ENCODE peak calls at places on chromosomes 11 and 22, in four cellular contexts. One of them, this sample, is unnamed.

GRCh38 chr11:72347691-72348090 is 86.6 kb downstream of the CLPB start:
- DNase-seq in nephron progenitor cell: no peak
- DNase-seq in activated CD8-positive, alpha-beta memory T cell treated with anti-CD3 and anti-CD28 coated beads for 24 hours: no peak
- DNase-seq in hippocampal formation: no peak
- DNase-seq in this sample: no peak

GRCh38 chr11:116312560-116313340 is 460.0 kb downstream of the BUD13 start:
- DNase-seq in hippocampal formation: peak
- DNase-seq in nephron progenitor cell: no peak
- DNase-seq in activated CD8-positive, alpha-beta memory T cell treated with anti-CD3 and anti-CD28 coated beads for 24 hours: no peak
- DNase-seq in this sample: no peak

GRCh38 chr22:50694766-50695420 is 22.3 kb downstream of the SHANK3 start:
- DNase-seq in hippocampal formation: no peak
- DNase-seq in activated CD8-positive, alpha-beta memory T cell treated with anti-CD3 and anti-CD28 coated beads for 24 hours: no peak
- DNase-seq in nephron progenitor cell: no peak
- DNase-seq in this sample: no peak

GRCh38 chr11:95788921-95789505 is 569 bp downstream of the FAM76B start:
- DNase-seq in hippocampal formation: peak
- DNase-seq in nephron progenitor cell: peak
- DNase-seq in activated CD8-positive, alpha-beta memory T cell treated with anti-CD3 and anti-CD28 coated beads for 24 hours: no peak
- DNase-seq in this sample: peak

GRCh38 chr22:49205401-49205800 is 622.3 kb downstream of the BRD1 start:
- DNase-seq in hippocampal formation: no peak
- DNase-seq in activated CD8-positive, alpha-beta memory T cell treated with anti-CD3 and anti-CD28 coated beads for 24 hours: peak
- DNase-seq in nephron progenitor cell: no peak
- DNase-seq in this sample: no peak

GRCh38 chr11:59918987-59919589 is 19.1 kb upstream of the OOSP1 start:
- DNase-seq in hippocampal formation: peak
- DNase-seq in activated CD8-positive, alpha-beta memory T cell treated with anti-CD3 and anti-CD28 coated beads for 24 hours: no peak
- DNase-seq in nephron progenitor cell: peak
- DNase-seq in this sample: peak

GRCh38 chr22:42856179-42856864 is 751 bp downstream of the ARFGAP3 start:
- DNase-seq in nephron progenitor cell: peak
- DNase-seq in activated CD8-positive, alpha-beta memory T cell treated with anti-CD3 and anti-CD28 coated beads for 24 hours: peak
- DNase-seq in hippocampal formation: no peak
- DNase-seq in this sample: peak

GRCh38 chr11:34068098-34068497 is 16.6 kb downstream of the CAPRIN1 start:
- DNase-seq in activated CD8-positive, alpha-beta memory T cell treated with anti-CD3 and anti-CD28 coated beads for 24 hours: no peak
- DNase-seq in nephron progenitor cell: no peak
- DNase-seq in hippocampal formation: no peak
- DNase-seq in this sample: no peak

GRCh38 chr11:77067776-77068460 is 1.1 kb downstream of the CAPN5 start:
- DNase-seq in activated CD8-positive, alpha-beta memory T cell treated with anti-CD3 and anti-CD28 coated beads for 24 hours: no peak
- DNase-seq in nephron progenitor cell: no peak
- DNase-seq in hippocampal formation: no peak
- DNase-seq in this sample: no peak

GRCh38 chr11:128796275-128796674 is 70.8 kb downstream of the KCNJ1 start:
- DNase-seq in nephron progenitor cell: no peak
- DNase-seq in activated CD8-positive, alpha-beta memory T cell treated with anti-CD3 and anti-CD28 coated beads for 24 hours: no peak
- DNase-seq in hippocampal formation: no peak
- DNase-seq in this sample: no peak

GRCh38 chr11:84012171-84012826 is 726.1 kb upstream of the CCDC90B start:
- DNase-seq in activated CD8-positive, alpha-beta memory T cell treated with anti-CD3 and anti-CD28 coated beads for 24 hours: no peak
- DNase-seq in nephron progenitor cell: no peak
- DNase-seq in hippocampal formation: no peak
- DNase-seq in this sample: no peak

GRCh38 chr11:76361773-76362172 is 19.2 kb downstream of the THAP12 start:
- DNase-seq in activated CD8-positive, alpha-beta memory T cell treated with anti-CD3 and anti-CD28 coated beads for 24 hours: no peak
- DNase-seq in hippocampal formation: no peak
- DNase-seq in nephron progenitor cell: no peak
- DNase-seq in this sample: no peak

GRCh38 chr11:105825141-105825540 is 196.9 kb downstream of the MSANTD4 start:
- DNase-seq in activated CD8-positive, alpha-beta memory T cell treated with anti-CD3 and anti-CD28 coated beads for 24 hours: no peak
- DNase-seq in hippocampal formation: no peak
- DNase-seq in nephron progenitor cell: no peak
- DNase-seq in this sample: no peak

GRCh38 chr11:120608760-120609211 is 97.2 kb downstream of the GRIK4 start:
- DNase-seq in hippocampal formation: no peak
- DNase-seq in nephron progenitor cell: no peak
- DNase-seq in activated CD8-positive, alpha-beta memory T cell treated with anti-CD3 and anti-CD28 coated beads for 24 hours: no peak
- DNase-seq in this sample: no peak

GRCh38 chr11:877565-877964 is 33.0 kb downstream of the CHID1 start:
- DNase-seq in nephron progenitor cell: peak
- DNase-seq in activated CD8-positive, alpha-beta memory T cell treated with anti-CD3 and anti-CD28 coated beads for 24 hours: no peak
- DNase-seq in hippocampal formation: no peak
- DNase-seq in this sample: peak

GRCh38 chr11:65880844-65881421 is 1.3 kb downstream of the CTSW start:
- DNase-seq in activated CD8-positive, alpha-beta memory T cell treated with anti-CD3 and anti-CD28 coated beads for 24 hours: no peak
- DNase-seq in nephron progenitor cell: no peak
- DNase-seq in hippocampal formation: no peak
- DNase-seq in this sample: no peak

GRCh38 chr11:103222801-103223200 is 113.6 kb downstream of the DYNC2H1 start:
- DNase-seq in nephron progenitor cell: no peak
- DNase-seq in activated CD8-positive, alpha-beta memory T cell treated with anti-CD3 and anti-CD28 coated beads for 24 hours: no peak
- DNase-seq in hippocampal formation: no peak
- DNase-seq in this sample: no peak

GRCh38 chr22:46809153-46809885 is 46.9 kb downstream of the TBC1D22A start:
- DNase-seq in hippocampal formation: no peak
- DNase-seq in nephron progenitor cell: no peak
- DNase-seq in activated CD8-positive, alpha-beta memory T cell treated with anti-CD3 and anti-CD28 coated beads for 24 hours: no peak
- DNase-seq in this sample: no peak

GRCh38 chr22:42066133-42066761 is 4.4 kb downstream of the NAGA start:
- DNase-seq in activated CD8-positive, alpha-beta memory T cell treated with anti-CD3 and anti-CD28 coated beads for 24 hours: peak
- DNase-seq in hippocampal formation: no peak
- DNase-seq in nephron progenitor cell: no peak
- DNase-seq in this sample: no peak

GRCh38 chr11:96875772-96876171 is 486.0 kb downstream of the JRKL start:
- DNase-seq in activated CD8-positive, alpha-beta memory T cell treated with anti-CD3 and anti-CD28 coated beads for 24 hours: no peak
- DNase-seq in hippocampal formation: no peak
- DNase-seq in nephron progenitor cell: no peak
- DNase-seq in this sample: peak

GRCh38 chr11:69729252-69729651 is 25.4 kb upstream of the FGF19 start:
- DNase-seq in hippocampal formation: no peak
- DNase-seq in nephron progenitor cell: no peak
- DNase-seq in activated CD8-positive, alpha-beta memory T cell treated with anti-CD3 and anti-CD28 coated beads for 24 hours: no peak
- DNase-seq in this sample: no peak

GRCh38 chr22:36775589-36775965 is 342 bp downstream of the IFT27 start:
- DNase-seq in hippocampal formation: no peak
- DNase-seq in activated CD8-positive, alpha-beta memory T cell treated with anti-CD3 and anti-CD28 coated beads for 24 hours: no peak
- DNase-seq in nephron progenitor cell: peak
- DNase-seq in this sample: peak

GRCh38 chr11:17240780-17241179 is 33.0 kb upstream of the PIK3C2A start:
- DNase-seq in activated CD8-positive, alpha-beta memory T cell treated with anti-CD3 and anti-CD28 coated beads for 24 hours: no peak
- DNase-seq in nephron progenitor cell: no peak
- DNase-seq in hippocampal formation: no peak
- DNase-seq in this sample: no peak

GRCh38 chr11:2754008-2754407 is 54.2 kb upstream of the KCNQ1OT1 start:
- DNase-seq in hippocampal formation: no peak
- DNase-seq in nephron progenitor cell: no peak
- DNase-seq in activated CD8-positive, alpha-beta memory T cell treated with anti-CD3 and anti-CD28 coated beads for 24 hours: no peak
- DNase-seq in this sample: no peak

GRCh38 chr11:130315354-130315970 is 745 bp upstream of the ZBTB44 start:
- DNase-seq in activated CD8-positive, alpha-beta memory T cell treated with anti-CD3 and anti-CD28 coated beads for 24 hours: peak
- DNase-seq in nephron progenitor cell: peak
- DNase-seq in hippocampal formation: no peak
- DNase-seq in this sample: peak

GRCh38 chr22:43535336-43535735 is 123.5 kb downstream of the MPPED1 start:
- DNase-seq in hippocampal formation: no peak
- DNase-seq in activated CD8-positive, alpha-beta memory T cell treated with anti-CD3 and anti-CD28 coated beads for 24 hours: no peak
- DNase-seq in nephron progenitor cell: no peak
- DNase-seq in this sample: no peak

GRCh38 chr22:43722444-43722843 is 89.7 kb downstream of the EFCAB6 start:
- DNase-seq in activated CD8-positive, alpha-beta memory T cell treated with anti-CD3 and anti-CD28 coated beads for 24 hours: no peak
- DNase-seq in nephron progenitor cell: no peak
- DNase-seq in hippocampal formation: no peak
- DNase-seq in this sample: no peak

GRCh38 chr11:86726118-86726748 is 53.8 kb upstream of the ME3 start:
- DNase-seq in hippocampal formation: no peak
- DNase-seq in nephron progenitor cell: no peak
- DNase-seq in activated CD8-positive, alpha-beta memory T cell treated with anti-CD3 and anti-CD28 coated beads for 24 hours: no peak
- DNase-seq in this sample: no peak

GRCh38 chr22:35022291-35022690 is 43.7 kb upstream of the ISX start:
- DNase-seq in nephron progenitor cell: no peak
- DNase-seq in activated CD8-positive, alpha-beta memory T cell treated with anti-CD3 and anti-CD28 coated beads for 24 hours: no peak
- DNase-seq in hippocampal formation: no peak
- DNase-seq in this sample: no peak

GRCh38 chr11:2674681-2675131 is 25.1 kb downstream of the KCNQ1OT1 start:
- DNase-seq in nephron progenitor cell: no peak
- DNase-seq in activated CD8-positive, alpha-beta memory T cell treated with anti-CD3 and anti-CD28 coated beads for 24 hours: no peak
- DNase-seq in hippocampal formation: peak
- DNase-seq in this sample: no peak

GRCh38 chr22:20814221-20814808 is 40.4 kb downstream of the SERPIND1 start:
- DNase-seq in activated CD8-positive, alpha-beta memory T cell treated with anti-CD3 and anti-CD28 coated beads for 24 hours: no peak
- DNase-seq in nephron progenitor cell: no peak
- DNase-seq in hippocampal formation: no peak
- DNase-seq in this sample: no peak

GRCh38 chr11:20226936-20227335 is 66.7 kb upstream of the DBX1 start:
- DNase-seq in hippocampal formation: no peak
- DNase-seq in activated CD8-positive, alpha-beta memory T cell treated with anti-CD3 and anti-CD28 coated beads for 24 hours: no peak
- DNase-seq in nephron progenitor cell: no peak
- DNase-seq in this sample: no peak

GRCh38 chr11:19674420-19674819 is 38.2 kb upstream of the NAV2 start:
- DNase-seq in hippocampal formation: no peak
- DNase-seq in nephron progenitor cell: no peak
- DNase-seq in activated CD8-positive, alpha-beta memory T cell treated with anti-CD3 and anti-CD28 coated beads for 24 hours: no peak
- DNase-seq in this sample: peak

GRCh38 chr22:46087816-46088277 is 62.5 kb upstream of the PPARA start:
- DNase-seq in nephron progenitor cell: peak
- DNase-seq in activated CD8-positive, alpha-beta memory T cell treated with anti-CD3 and anti-CD28 coated beads for 24 hours: no peak
- DNase-seq in hippocampal formation: peak
- DNase-seq in this sample: peak

GRCh38 chr11:69513663-69514062 is 32.2 kb downstream of the LINC01488 start:
- DNase-seq in hippocampal formation: no peak
- DNase-seq in activated CD8-positive, alpha-beta memory T cell treated with anti-CD3 and anti-CD28 coated beads for 24 hours: no peak
- DNase-seq in nephron progenitor cell: no peak
- DNase-seq in this sample: no peak

GRCh38 chr11:2691991-2692841 is 7.6 kb downstream of the KCNQ1OT1 start:
- DNase-seq in nephron progenitor cell: no peak
- DNase-seq in hippocampal formation: no peak
- DNase-seq in activated CD8-positive, alpha-beta memory T cell treated with anti-CD3 and anti-CD28 coated beads for 24 hours: no peak
- DNase-seq in this sample: peak

GRCh38 chr11:27166130-27166529 is 125.5 kb downstream of the BBOX1 start:
- DNase-seq in activated CD8-positive, alpha-beta memory T cell treated with anti-CD3 and anti-CD28 coated beads for 24 hours: no peak
- DNase-seq in hippocampal formation: no peak
- DNase-seq in nephron progenitor cell: no peak
- DNase-seq in this sample: no peak